ENCODE peak calls at places on chromosomes 7 and 10, in six cellular contexts. P is GM12878, G is HepG2, V is WTC11, H is GM23338, M is K562. O is an unnamed sample.

GRCh38 chr10:81068446-81068845 is 530.7 kb downstream of the SH2D4B start:
- DNase-seq in P (no peak), G (no peak), V (no peak), H (no peak), M (no peak), O (no peak)

GRCh38 chr10:124665558-124665957 is 78.6 kb downstream of the FAM53B start:
- DNase-seq in P (no peak), G (no peak), V (no peak), H (no peak), M (no peak), O (no peak)

GRCh38 chr7:104272767-104273384 is 55.5 kb upstream of the LHFPL3 start:
- DNase-seq in P (no peak), G (peak), V (no peak), H (peak), M (no peak), O (no peak)

GRCh38 chr7:27185013-27185707 is at the start of gene HOXA11:
- DNase-seq in P (no peak), G (no peak), V (no peak), H (no peak), M (no peak), O (no peak)

GRCh38 chr7:8908889-8909288 is 475.5 kb downstream of the NXPH1 start:
- DNase-seq in P (no peak), G (no peak), V (no peak), H (no peak), M (no peak), O (no peak)

GRCh38 chr10:30056767-30057355 is 2.5 kb downstream of the JCAD start:
- DNase-seq in P (no peak), G (no peak), V (no peak), H (peak), M (no peak), O (no peak)

GRCh38 chr10:86583983-86584382 is 62.4 kb upstream of the WAPL start:
- DNase-seq in P (no peak), G (peak), V (peak), H (peak), M (peak), O (peak)

GRCh38 chr10:32790483-32790882 is 167.5 kb downstream of the ITGB1 start:
- DNase-seq in P (no peak), G (no peak), V (no peak), H (no peak), M (no peak), O (no peak)

DNA sequence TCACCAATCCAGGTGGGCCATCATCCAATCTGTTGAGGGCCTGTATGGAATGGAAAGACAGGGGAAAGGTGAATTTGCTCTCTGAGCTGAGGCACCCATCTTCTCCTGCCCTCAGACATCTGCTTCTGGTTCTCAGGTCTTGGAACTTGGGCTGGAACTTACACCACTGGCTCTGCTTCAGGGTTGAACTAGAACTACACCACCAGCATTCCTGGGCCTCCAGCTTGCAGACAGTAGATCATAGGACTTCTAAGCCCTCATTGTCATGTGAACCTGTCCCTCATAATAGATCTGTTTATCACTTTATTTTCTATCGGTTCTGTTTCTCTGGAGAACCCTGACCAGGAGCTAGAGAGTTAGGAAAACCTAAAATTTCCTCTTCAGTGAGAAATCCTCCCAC is 233.5 kb downstream of the CREB5 start:
- DNase-seq in P (no peak), G (no peak), V (no peak), H (no peak), M (no peak), O (no peak)
- TF ChIP-seq CREB1 in P (no peak), G (no peak), V (no peak), H (no peak), M (no peak), O (no peak)

GRCh38 chr7:2166625-2167280 is 66.0 kb downstream of the MAD1L1 start:
- DNase-seq in P (no peak), G (no peak), V (no peak), H (no peak), M (no peak), O (no peak)

GRCh38 chr7:2164646-2165045 is 68.1 kb downstream of the MAD1L1 start:
- DNase-seq in P (no peak), G (no peak), V (no peak), H (no peak), M (no peak), O (no peak)

GRCh38 chr7:2165239-2165609 is 67.5 kb downstream of the MAD1L1 start:
- DNase-seq in P (no peak), G (no peak), V (no peak), H (no peak), M (peak), O (no peak)

GRCh38 chr7:2164156-2164555 is 68.6 kb downstream of the MAD1L1 start:
- DNase-seq in P (no peak), G (no peak), V (no peak), H (no peak), M (no peak), O (no peak)

GRCh38 chr7:2165610-2166594 is 66.8 kb downstream of the MAD1L1 start:
- DNase-seq in P (peak), G (no peak), V (no peak), H (no peak), M (no peak), O (no peak)
- TF ChIP-seq CREB1 in P (peak), G (no peak), V (no peak), H (no peak), M (no peak), O (no peak)

GRCh38 chr10:72010234-72010992 is 46.2 kb downstream of the CHST3 start:
- DNase-seq in P (no peak), G (no peak), V (no peak), H (no peak), M (no peak), O (no peak)
- TF ChIP-seq CREB1 in P (no peak), G (no peak), V (no peak), H (no peak), M (no peak), O (no peak)

GRCh38 chr7:610141-610530 is 90.5 kb upstream of the PDGFA start:
- DNase-seq in P (no peak), G (no peak), V (no peak), H (no peak), M (peak), O (no peak)

GRCh38 chr7:608954-609711 is 89.5 kb upstream of the PDGFA start:
- DNase-seq in P (no peak), G (no peak), V (no peak), H (no peak), M (no peak), O (no peak)

GRCh38 chr7:605661-606450 is 86.2 kb upstream of the PDGFA start:
- DNase-seq in P (no peak), G (peak), V (no peak), H (no peak), M (no peak), O (no peak)

GRCh38 chr7:608361-608760 is 88.7 kb upstream of the PDGFA start:
- DNase-seq in P (no peak), G (no peak), V (no peak), H (no peak), M (no peak), O (no peak)

DNA sequence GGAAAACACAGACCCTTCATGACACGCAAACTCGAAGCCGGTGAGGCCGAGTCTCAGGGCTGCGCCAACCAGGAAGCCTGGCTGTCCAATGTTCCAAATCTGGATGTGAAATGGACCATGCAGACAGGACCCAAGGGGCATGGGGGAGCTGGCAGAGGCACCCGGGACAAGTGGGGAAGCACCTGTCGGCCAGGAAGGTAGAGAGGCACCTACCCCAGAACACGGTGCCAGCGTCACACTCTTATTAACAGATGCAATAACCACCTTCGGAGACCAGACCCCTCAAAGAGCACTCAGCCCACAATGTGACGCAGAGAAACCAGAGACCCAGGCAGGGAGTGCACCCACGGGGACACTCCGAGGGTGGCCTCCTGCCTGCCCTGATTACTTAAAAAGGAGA is 88.3 kb upstream of the PDGFA start:
- DNase-seq in P (no peak), G (no peak), V (no peak), H (no peak), M (no peak), O (no peak)
- TF ChIP-seq CREB1 in P (no peak), G (no peak), V (no peak), H (no peak), M (no peak), O (no peak)

GRCh38 chr7:29806131-29806792 is at the start of gene WIPF3:
- DNase-seq in P (no peak), G (no peak), V (peak), H (peak), M (peak), O (no peak)
- TF ChIP-seq CREB1 in P (no peak), G (no peak), V (no peak), H (no peak), M (no peak), O (no peak)

DNA sequence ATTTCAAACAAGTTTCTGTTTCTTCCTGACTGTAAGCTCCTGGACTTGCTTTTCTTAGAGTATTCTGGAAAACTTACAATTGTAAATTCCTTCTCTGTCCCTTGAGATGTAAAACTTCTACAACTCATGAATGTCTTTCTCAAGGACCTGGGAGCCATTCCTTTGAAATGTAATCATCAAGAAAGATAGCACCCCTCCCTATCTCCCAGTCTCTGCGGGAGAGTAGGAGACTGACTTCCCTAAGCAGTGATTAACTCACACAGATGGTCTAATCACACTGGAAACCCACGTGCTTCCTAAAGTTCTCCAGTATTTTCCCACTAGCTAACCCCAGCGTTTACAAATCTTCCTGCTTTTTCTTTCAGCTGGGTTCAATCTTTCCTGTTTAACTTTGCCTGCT is 549.4 kb downstream of the SORCS1 start:
- DNase-seq in P (no peak), G (no peak), V (no peak), H (peak), M (no peak), O (no peak)
- TF ChIP-seq CREB1 in P (no peak), G (no peak), V (no peak), H (no peak), M (no peak), O (no peak)

GRCh38 chr7:11552676-11553075 is 279.3 kb downstream of the THSD7A start:
- DNase-seq in P (no peak), G (no peak), V (no peak), H (no peak), M (no peak), O (no peak)

DNA sequence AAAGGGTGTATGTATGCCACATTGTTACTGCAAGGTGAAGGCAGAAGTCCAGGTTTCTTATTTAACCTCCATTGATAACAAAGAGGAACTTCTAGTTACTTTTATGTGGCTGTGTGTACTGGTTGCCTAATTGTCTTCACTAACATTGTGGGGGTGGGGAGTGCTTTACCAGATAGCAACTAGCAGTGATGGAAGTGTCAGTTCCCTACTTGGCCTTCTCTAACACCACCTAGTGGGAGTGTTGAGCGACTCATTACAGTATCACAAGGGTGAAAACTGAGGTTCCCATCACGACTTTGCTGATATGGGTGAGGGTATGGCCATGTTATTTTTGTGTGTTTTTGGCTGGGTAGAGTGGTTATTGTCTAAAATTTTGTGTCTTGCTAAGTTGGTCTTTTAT is 274.4 kb downstream of the THSD7A start:
- DNase-seq in P (no peak), G (peak), V (peak), H (peak), M (no peak), O (peak)
- TF ChIP-seq CREB1 in P (no peak), G (no peak), V (no peak), H (no peak), M (no peak), O (no peak)

DNA sequence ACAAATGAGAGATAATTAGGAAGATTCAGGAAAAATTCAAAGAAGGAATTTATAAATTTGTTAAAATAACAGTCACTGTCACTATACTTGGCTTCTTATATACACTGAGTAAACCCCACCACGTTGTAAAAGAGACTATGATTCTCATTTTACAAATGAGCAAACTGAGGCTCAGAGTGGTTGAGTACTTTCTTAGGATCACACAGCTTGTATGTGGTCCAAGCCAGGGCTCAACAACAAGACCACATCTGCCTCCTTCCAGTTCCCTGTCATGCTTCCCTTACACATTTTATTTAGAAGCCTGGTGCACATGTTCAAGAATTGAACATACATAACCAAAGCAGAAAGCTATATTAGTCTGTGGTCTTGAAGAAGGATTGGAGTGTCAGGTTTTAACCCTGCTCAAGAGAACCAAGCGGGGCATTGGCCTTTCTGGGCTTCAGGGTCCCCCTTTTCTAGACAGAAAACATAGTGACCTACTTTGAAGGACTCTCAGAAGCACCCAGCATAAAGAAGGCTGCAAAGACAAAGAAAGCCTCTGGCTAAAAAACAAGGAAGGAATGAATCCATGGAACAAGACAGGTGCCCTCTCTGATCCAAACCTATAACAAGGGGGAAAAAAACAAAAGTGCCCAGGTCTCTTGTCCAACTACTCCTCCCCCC is 846 bp downstream of the MRLN start:
- DNase-seq in P (no peak), G (no peak), V (no peak), H (no peak), M (no peak), O (no peak)
- TF ChIP-seq CREB1 in P (no peak), G (no peak), V (no peak), H (no peak), M (no peak), O (no peak)

DNA sequence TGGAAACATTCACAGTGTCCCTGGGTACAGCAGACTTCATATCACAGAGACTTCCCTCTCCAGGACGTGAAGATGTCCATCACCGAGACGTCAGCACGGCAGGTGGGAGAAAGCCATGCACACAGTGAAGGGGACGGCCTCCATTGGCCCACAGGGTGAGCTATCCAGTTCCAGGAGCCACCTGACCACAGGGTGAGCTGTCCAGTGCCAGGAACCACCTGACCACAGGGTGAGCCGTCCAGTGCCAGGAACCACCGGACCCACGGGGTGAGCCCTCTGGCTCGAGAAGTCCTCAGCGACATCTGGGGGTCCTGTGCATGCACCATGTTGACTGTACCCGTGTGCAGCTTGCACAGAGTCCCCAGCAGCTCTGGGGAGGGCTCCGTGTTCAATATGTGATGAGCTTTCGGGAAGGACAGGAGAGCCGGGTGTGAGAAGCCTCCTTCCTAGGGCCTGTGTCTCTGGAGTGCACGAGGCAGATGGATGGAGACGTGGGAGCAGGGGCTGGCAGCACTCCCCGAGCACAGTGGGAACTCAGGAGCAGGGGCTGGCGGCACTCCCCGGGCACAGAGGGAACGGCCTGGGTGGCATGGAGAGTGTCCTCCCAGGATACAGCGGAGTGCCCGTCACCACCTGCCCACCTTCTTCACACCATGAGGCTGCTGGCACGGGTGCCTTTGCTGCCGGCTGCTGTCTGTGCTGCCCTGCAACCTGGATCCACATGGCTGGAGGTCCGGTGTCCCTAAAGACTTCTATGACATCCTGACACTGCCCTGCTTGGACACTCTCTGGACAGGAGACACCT is 616.2 kb downstream of the DNAJB6 start:
- DNase-seq in P (no peak), G (no peak), V (no peak), H (no peak), M (no peak), O (no peak)
- TF ChIP-seq CREB1 in P (no peak), G (no peak), V (no peak), H (no peak), M (no peak), O (no peak)

DNA sequence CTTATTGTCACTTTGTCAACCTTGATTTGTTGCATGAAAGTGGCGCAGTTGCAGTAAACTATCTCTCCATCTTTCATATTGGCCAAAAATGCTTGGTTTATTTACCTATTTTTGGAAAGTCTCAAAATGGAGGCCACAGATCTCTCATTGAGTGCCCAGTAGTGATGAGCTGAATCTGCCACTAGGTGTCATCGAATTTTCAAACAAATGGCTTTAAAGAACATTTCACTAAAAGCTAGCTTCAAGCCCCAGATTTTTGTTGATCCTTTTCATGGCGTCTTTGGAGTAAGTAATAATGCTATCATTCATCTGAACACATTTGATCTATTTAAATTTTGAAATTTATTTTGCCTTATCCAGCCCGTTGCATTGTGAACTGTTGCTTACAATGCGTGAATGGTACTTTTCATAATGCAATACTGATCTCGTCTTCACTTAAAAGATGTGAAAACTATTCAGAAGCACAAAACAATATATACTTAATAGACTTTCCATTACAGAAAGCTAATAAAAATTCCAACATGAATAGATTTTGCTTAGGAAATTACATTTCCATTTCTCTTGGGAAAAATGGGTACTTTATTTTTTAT is 236.2 kb downstream of the DNAJB9 start:
- DNase-seq in P (no peak), G (peak), V (peak), H (peak), M (peak), O (no peak)
- TF ChIP-seq CREB1 in P (no peak), G (no peak), V (no peak), H (no peak), M (no peak), O (no peak)

O was measured in H1.